ENCODE peak calls at places on chromosomes 12 and 14, in six cellular contexts. W, D, P, J, G and X are unnamed samples.

GRCh38 chr14:68604361-68604730 is 188.5 kb downstream of the ZFP36L1 start:
- DNase-seq in W (no peak), D (peak), P (no peak), J (no peak), G (no peak), X (no peak)

GRCh38 chr14:105702275-105702817 is 176.0 kb downstream of the TMEM121 start:
- DNase-seq in W (no peak), D (no peak), P (no peak), J (no peak), G (no peak), X (no peak)

GRCh38 chr12:57342207-57342691 is 88.6 kb downstream of the R3HDM2 start:
- DNase-seq in W (peak), D (peak), P (peak), J (no peak), G (peak), X (no peak)

GRCh38 chr14:65131176-65131765 is 29.0 kb upstream of the MAX start:
- DNase-seq in W (no peak), D (no peak), P (no peak), J (no peak), G (no peak), X (no peak)

GRCh38 chr14:101598159-101598558 is 36.9 kb downstream of the DIO3 start:
- DNase-seq in W (no peak), D (no peak), P (no peak), J (no peak), G (no peak), X (no peak)

GRCh38 chr14:105065280-105066228 is at the start of gene GPR132:
- DNase-seq in W (no peak), D (no peak), P (peak), J (peak), G (no peak), X (no peak)

GRCh38 chr12:26121841-26122680 is 2.8 kb downstream of the BHLHE41 start:
- DNase-seq in W (no peak), D (peak), P (no peak), J (no peak), G (no peak), X (no peak)

GRCh38 chr12:124398578-124399227 is 103.8 kb downstream of the RFLNA start:
- DNase-seq in W (no peak), D (no peak), P (no peak), J (no peak), G (no peak), X (no peak)

GRCh38 chr14:22689186-22689585 is 45.0 kb upstream of the OR6J1 start:
- DNase-seq in W (no peak), D (no peak), P (no peak), J (no peak), G (no peak), X (no peak)

GRCh38 chr12:14322403-14322802 is 43.1 kb upstream of the ATF7IP start:
- DNase-seq in W (no peak), D (no peak), P (no peak), J (no peak), G (no peak), X (no peak)

GRCh38 chr12:108483213-108483920 is 31.7 kb upstream of the FICD start:
- DNase-seq in W (peak), D (no peak), P (no peak), J (no peak), G (no peak), X (no peak)

GRCh38 chr14:57486767-57487379 is 6.8 kb downstream of the CCDC198 start:
- DNase-seq in W (peak), D (peak), P (no peak), J (no peak), G (no peak), X (peak)

GRCh38 chr14:61870163-61870562 is 107.9 kb downstream of the SNAPC1 start:
- DNase-seq in W (peak), D (no peak), P (no peak), J (no peak), G (no peak), X (no peak)

GRCh38 chr12:29698756-29699155 is 85.0 kb downstream of the TMTC1 start:
- DNase-seq in W (no peak), D (no peak), P (no peak), J (no peak), G (no peak), X (no peak)